ENCODE peak calls at places on chromosomes 11 and 22, in eight cellular contexts. H, O, X, P, J, M, W and U are unnamed samples.
A peak's percentile ranks its signal among the peaks of the same experiment; 100 is the strongest.

GRCh38 chr11:67117667-67118058 is 1.4 kb upstream of the KDM2A start:
- DNase-seq in M (no peak), J (no peak), P (no peak), H (peak; percentile 58), W (peak; percentile 20), X (peak; percentile 65), O (peak; percentile 59), U (peak; percentile 46)

GRCh38 chr11:88308576-88308975 is 29.0 kb downstream of the CTSC start:
- DNase-seq in W (no peak), J (no peak), H (no peak), X (no peak), P (no peak), O (no peak), M (no peak), U (no peak)

GRCh38 chr11:61714916-61715315 is 34.7 kb downstream of the DAGLA start:
- DNase-seq in H (no peak), M (no peak), W (no peak), O (no peak), X (no peak), P (no peak), J (no peak), U (no peak)

GRCh38 chr11:6655790-6656580 is at the start of gene DCHS1:
- DNase-seq in H (no peak), P (no peak), W (no peak), M (no peak), X (no peak), O (no peak), J (no peak), U (no peak)

GRCh38 chr11:106001304-106002012 is 20.6 kb downstream of the MSANTD4 start:
- DNase-seq in M (no peak), O (no peak), P (no peak), J (no peak), H (no peak), X (no peak), W (no peak), U (no peak)

GRCh38 chr11:34501962-34502361 is 11.6 kb downstream of the ELF5 start:
- DNase-seq in X (no peak), W (no peak), O (no peak), J (no peak), H (no peak), P (no peak), M (no peak), U (no peak)

GRCh38 chr11:65389294-65389980 is 3.0 kb downstream of the FRMD8 start:
- DNase-seq in H (no peak), O (no peak), M (no peak), J (no peak), P (no peak), X (no peak), W (no peak), U (no peak)

GRCh38 chr22:26617251-26618199 is at the start of gene CRYBB1:
- DNase-seq in H (no peak), W (no peak), O (no peak), J (peak; percentile 11), P (no peak), M (no peak), X (no peak), U (no peak)

GRCh38 chr22:19448739-19449421 is 1.4 kb upstream of the C22orf39 start:
- DNase-seq in H (no peak), J (no peak), W (peak; percentile 12), X (peak; percentile 46), M (no peak), O (peak; percentile 49), P (no peak), U (peak; percentile 49)

GRCh38 chr22:48753381-48753730 is 1074.3 kb downstream of the BRD1 start:
- DNase-seq in O (no peak), J (no peak), P (no peak), X (no peak), M (peak; percentile 4), W (no peak), H (no peak), U (peak; percentile 24)

GRCh38 chr11:12291767-12292166 is 85.6 kb upstream of the PARVA start:
- DNase-seq in W (no peak), X (no peak), M (no peak), P (no peak), J (no peak), H (no peak), O (no peak), U (peak; percentile 3)

GRCh38 chr11:3197044-3197715 is 21.4 kb downstream of the MRGPRG start:
- DNase-seq in O (no peak), P (no peak), W (no peak), X (no peak), M (no peak), H (no peak), J (no peak), U (no peak)

GRCh38 chr22:36365020-36365411 is 22.8 kb downstream of the MYH9 start:
- DNase-seq in M (peak; percentile 89), X (peak; percentile 88), J (peak; percentile 95), W (peak; percentile 85), O (peak; percentile 80), P (no peak), H (no peak), U (peak; percentile 80)

GRCh38 chr22:19875061-19875530 is 20.4 kb upstream of the GNB1L start:
- DNase-seq in W (no peak), O (no peak), P (peak; percentile 7), X (no peak), J (no peak), H (no peak), M (peak; percentile 6), U (no peak)

GRCh38 chr11:10042699-10043098 is 251.3 kb downstream of the SBF2 start:
- DNase-seq in X (no peak), W (no peak), M (no peak), P (no peak), O (no peak), H (no peak), J (no peak), U (no peak)

GRCh38 chr11:76288166-76288978 is 82.1 kb upstream of the WNT11 start:
- DNase-seq in O (no peak), W (no peak), M (no peak), P (no peak), J (no peak), X (peak; percentile 15), H (no peak), U (no peak)

GRCh38 chr11:36376888-36377758 is 81.0 kb downstream of the PRR5L start:
- DNase-seq in P (no peak), J (peak; percentile 18), H (peak; percentile 57), M (no peak), O (peak; percentile 44), W (peak; percentile 43), X (peak; percentile 58), U (peak; percentile 66)

GRCh38 chr11:65362320-65362931 is 7.9 kb downstream of the TIGD3 start:
- DNase-seq in P (no peak), J (no peak), M (no peak), W (no peak), X (no peak), H (no peak), O (no peak), U (peak; percentile 76)

GRCh38 chr11:36412781-36413383 is 97.2 kb downstream of the TRAF6 start:
- DNase-seq in M (no peak), J (peak; percentile 21), X (no peak), H (no peak), O (no peak), W (no peak), P (no peak), U (no peak)

GRCh38 chr11:44575288-44575672 is 9.8 kb downstream of the CD82 start:
- DNase-seq in M (no peak), H (no peak), X (peak; percentile 67), W (peak; percentile 41), J (no peak), O (no peak), P (no peak), U (no peak)

GRCh38 chr11:95499516-95500135 is 268.6 kb upstream of the SESN3 start:
- DNase-seq in J (peak; percentile 35), X (no peak), P (no peak), W (no peak), H (no peak), O (no peak), M (no peak), U (no peak)

GRCh38 chr11:8019671-8020597 is 32.8 kb downstream of the EIF3F start:
- DNase-seq in X (peak; percentile 17), W (peak; percentile 31), P (no peak), H (peak; percentile 35), J (peak; percentile 41), O (no peak), M (no peak), U (peak; percentile 56)

GRCh38 chr11:127675602-127676001 is 675.0 kb upstream of the KIRREL3 start:
- DNase-seq in H (no peak), J (no peak), X (no peak), P (no peak), O (no peak), W (no peak), M (no peak), U (no peak)

GRCh38 chr22:49156662-49157285 is 670.9 kb downstream of the BRD1 start:
- DNase-seq in X (no peak), M (no peak), O (no peak), P (no peak), H (no peak), J (no peak), W (no peak), U (no peak)

GRCh38 chr22:37906364-37907008 is 389 bp downstream of the MICALL1 start:
- DNase-seq in M (no peak), O (peak; percentile 56), X (peak; percentile 48), J (no peak), H (no peak), W (peak; percentile 12), P (no peak), U (peak; percentile 82)